ENCODE peak calls at places on chromosome 17, in six cellular contexts. I is upper lobe of left lung, N is body of pancreas, W is fibroblast of lung, J is psoas muscle, V is thoracic aorta. F is an unnamed sample. For H3K9me3, the result is how much of the 10 kb centered on the place peaks cover.

GRCh38 chr17:48905987-48906515 is 2.2 kb upstream of the UBE2Z start:
- DNase-seq in V (no peak), W (no peak), I (no peak), N (no peak), J (no peak), F (no peak)

GRCh38 chr17:41800601-41801373 is 11.0 kb downstream of the P3H4 start:
- DNase-seq in N (no peak), W (peak), I (peak), V (no peak), J (no peak), F (peak)

GRCh38 chr17:64459284-64459747 is 10.4 kb downstream of the MILR1 start:
- DNase-seq in W (peak), V (no peak), J (no peak), I (no peak), N (no peak), F (no peak)

GRCh38 chr17:63928172-63928666 is 3.9 kb downstream of the CD79B start:
- DNase-seq in I (no peak), J (no peak), V (no peak), W (no peak), N (no peak), F (no peak)

GRCh38 chr17:35972945-35973332 is 8.4 kb downstream of the CCL16 start:
- DNase-seq in W (no peak), I (no peak), N (no peak), V (no peak), J (no peak), F (no peak)

GRCh38 chr17:46876353-46876887 is 25.0 kb downstream of the WNT9B start:
- DNase-seq in J (no peak), W (no peak), I (no peak), V (no peak), N (peak), F (no peak)

GRCh38 chr17:48642843-48643696 is 16.9 kb upstream of the HOXB9 start:
- DNase-seq in I (no peak), J (no peak), W (no peak), N (no peak), V (no peak), F (no peak)

GRCh38 chr17:15291674-15292361 is 26.7 kb upstream of the PMP22 start:
- DNase-seq in I (peak), W (peak), N (no peak), J (no peak), V (no peak), F (no peak)

GRCh38 chr17:82019905-82020873 is 2.5 kb downstream of the CENPX start:
- DNase-seq in I (peak), V (no peak), J (peak), N (peak), W (peak), F (peak)

GRCh38 chr17:41602524-41602923 is 10.0 kb downstream of the KRT16 start:
- DNase-seq in W (no peak), N (no peak), V (no peak), I (no peak), J (no peak), F (no peak)

GRCh38 chr17:80899402-80900268 is 92.0 kb upstream of the CHMP6 start:
- DNase-seq in J (no peak), N (peak), W (no peak), V (no peak), I (peak), F (peak)

GRCh38 chr17:68906638-68907037 is 48.6 kb downstream of the ABCA8 start:
- DNase-seq in W (peak), J (no peak), N (peak), I (no peak), V (no peak), F (no peak)

GRCh38 chr17:9402590-9403199 is 172.9 kb downstream of the STX8 start:
- DNase-seq in N (peak), W (no peak), I (no peak), V (no peak), J (no peak), F (no peak)

GRCh38 chr17:28018439-28019070 is 23.9 kb upstream of the NLK start:
- DNase-seq in J (peak), N (peak), W (peak), V (no peak), I (peak), F (no peak)

GRCh38 chr17:273994-274832 is 78.4 kb downstream of the RPH3AL start:
- DNase-seq in V (no peak), I (peak), J (no peak), N (no peak), W (no peak), F (peak)

GRCh38 chr17:38584350-38584925 is 21.3 kb downstream of the SRCIN1 start:
- DNase-seq in W (peak), J (peak), I (peak), N (peak), V (no peak), F (peak)

GRCh38 chr17:14759325-14759724 is 458.4 kb downstream of the HS3ST3B1 start:
- DNase-seq in W (no peak), N (no peak), V (no peak), I (no peak), J (no peak), F (no peak)

GRCh38 chr17:50198026-50198669 is 3.3 kb downstream of the COL1A1 start:
- DNase-seq in I (peak), V (no peak), W (peak), N (peak), J (peak), F (no peak)

GRCh38 chr17:13311301-13311700 is 290.4 kb downstream of the HS3ST3A1 start:
- DNase-seq in J (no peak), I (no peak), W (peak), V (no peak), N (no peak), F (no peak)

GRCh38 chr17:31541559-31541958 is 150.1 kb downstream of the RAB11FIP4 start:
- DNase-seq in N (peak), I (no peak), J (no peak), V (no peak), W (no peak), F (no peak)

GRCh38 chr17:42704495-42705494 is 22.5 kb downstream of the CNTNAP1 start:
- DNase-seq in V (no peak), W (no peak), N (no peak), I (no peak), J (no peak), F (peak)

GRCh38 chr17:77645441-77646430 is 312.8 kb upstream of the TNRC6C start:
- DNase-seq in J (no peak), N (no peak), V (no peak), W (peak), I (peak), F (peak)

GRCh38 chr17:17837380-17837821 is 615 bp upstream of the SREBF1 start:
- DNase-seq in W (peak), N (peak), J (peak), I (peak), V (no peak), F (no peak)

GRCh38 chr17:49964539-49965521 is 4.2 kb upstream of the DLX4 start:
- DNase-seq in V (no peak), I (no peak), J (no peak), W (no peak), N (no peak), F (no peak)

GRCh38 chr17:73474370-73474988 is 162.7 kb upstream of the CDC42EP4 start:
- DNase-seq in V (peak), W (peak), I (peak), N (peak), J (peak), F (peak)

GRCh38 chr17:48052956-48053757 is 5.0 kb downstream of the NFE2L1 start:
- DNase-seq in I (peak), W (no peak), N (peak), V (peak), J (peak), F (peak)

GRCh38 chr17:29667969-29668368 is 45.3 kb upstream of the CORO6 start:
- DNase-seq in J (no peak), W (peak), I (no peak), N (no peak), V (no peak), F (no peak)

GRCh38 chr17:60664022-60664421 is 13.6 kb upstream of the BCAS3 start:
- DNase-seq in V (no peak), I (no peak), W (peak), N (no peak), J (no peak), F (no peak)

GRCh38 chr17:296382-296781 is 56.2 kb downstream of the RPH3AL start:
- DNase-seq in W (no peak), V (no peak), I (peak), N (no peak), J (no peak), F (peak)

GRCh38 chr17:63592797-63593196 is 7.9 kb upstream of the TACO1 start:
- DNase-seq in J (no peak), W (no peak), V (no peak), N (no peak), I (no peak), F (no peak)

GRCh38 chr17:45016823-45017222 is 34.6 kb downstream of the DCAKD start:
- DNase-seq in V (no peak), J (no peak), N (peak), I (no peak), W (no peak), F (no peak)
- TF ChIP-seq CTCF in V (no peak), J (no peak), N (peak), I (no peak), W (peak), F (no peak)

DNA sequence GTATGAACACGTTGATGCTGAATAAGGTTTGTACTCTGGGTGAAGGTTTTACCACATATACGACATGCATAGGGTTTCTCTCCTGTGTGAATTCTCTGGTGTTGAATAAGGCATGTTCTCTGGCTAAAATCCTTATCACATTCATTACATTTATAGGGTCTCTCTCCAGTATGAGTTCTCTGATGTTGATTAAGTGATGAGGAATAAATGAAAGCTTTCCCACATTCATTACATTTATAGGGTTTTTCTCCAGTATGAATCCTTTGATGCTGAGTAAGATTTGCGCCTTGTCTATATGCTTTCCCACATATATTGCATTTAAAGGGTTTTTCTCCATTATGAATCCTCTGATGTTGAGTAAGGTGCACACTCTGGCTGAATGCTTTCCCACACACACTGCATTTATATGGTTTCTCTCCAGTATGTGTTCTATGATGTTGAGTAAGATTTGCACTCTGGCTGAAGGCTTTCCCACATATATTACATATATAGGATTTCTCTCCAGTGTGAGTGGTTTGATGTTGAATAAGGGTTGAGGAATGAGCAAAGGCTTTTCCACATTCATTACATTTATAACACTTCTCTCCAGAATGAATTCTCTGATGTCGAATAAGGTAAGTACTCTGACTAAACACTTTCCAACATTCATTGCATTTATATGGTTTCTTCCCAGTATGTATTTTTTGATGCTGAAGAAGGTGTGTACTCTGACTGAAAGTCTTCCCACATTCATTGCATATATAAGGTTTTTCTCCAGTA is 16.9 kb downstream of the ZNF287 start:
- DNase-seq in J (no peak), I (no peak), V (no peak), N (no peak), W (no peak), F (no peak)
- H3K9me3 ChIP-seq in J (half or more), I (half or more), V (half or more), N (under half), W (under half), F (half or more)

DNA sequence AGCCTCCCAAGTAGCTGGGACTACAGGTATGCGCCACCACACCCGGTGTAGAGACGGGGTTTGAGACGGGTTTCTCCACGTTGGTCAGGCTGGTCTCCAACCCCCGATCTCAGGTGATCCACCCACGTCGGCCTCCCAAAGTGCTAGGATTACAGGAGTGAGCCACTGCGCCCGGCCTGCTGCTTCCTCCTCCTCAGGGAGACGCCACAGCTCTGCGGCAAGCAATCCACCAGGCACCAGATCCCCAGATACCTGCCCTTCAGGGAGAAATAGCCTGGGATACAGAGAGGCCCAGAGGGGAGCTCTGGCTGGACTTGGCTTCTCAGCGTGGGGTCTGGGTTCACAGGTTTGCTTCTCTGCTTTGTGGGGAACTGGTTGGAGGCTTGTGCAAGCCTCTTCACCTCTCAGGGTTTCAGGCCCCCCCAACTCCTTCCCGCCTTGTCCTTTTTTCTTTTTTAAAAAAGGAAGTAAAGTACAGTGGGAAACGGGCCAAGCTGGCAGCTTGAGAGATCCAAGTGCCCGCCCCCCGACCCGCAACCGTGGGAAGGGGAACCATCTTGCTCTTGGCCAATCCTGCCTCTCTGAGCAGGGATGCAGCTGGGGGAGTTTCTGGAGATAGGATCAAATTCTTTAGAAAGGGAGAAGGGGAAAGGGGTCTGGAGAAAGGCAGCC is 2.6 kb upstream of the SPHK1 start:
- DNase-seq in V (no peak), J (no peak), I (peak), W (peak), N (peak), F (no peak)
- H3K4me3 ChIP-seq in V (peak), J (no peak), I (no peak), W (no peak), N (no peak), F (peak)

GRCh38 chr17:7239091-7240027 is at the start of gene PHF23:
- DNase-seq in W (peak), I (peak), J (peak), N (peak), V (peak), F (peak)

GRCh38 chr17:7241047-7241733 is 1.1 kb downstream of the GABARAP start:
- DNase-seq in N (no peak), V (no peak), W (no peak), J (no peak), I (no peak), F (no peak)

GRCh38 chr17:7242717-7243576 is 698 bp upstream of the GABARAP start:
- DNase-seq in N (peak), J (peak), V (peak), I (peak), W (peak), F (peak)

GRCh38 chr17:7240375-7240774 is 1.1 kb upstream of the PHF23 start:
- DNase-seq in J (no peak), V (no peak), N (no peak), W (no peak), I (no peak), F (no peak)

DNA sequence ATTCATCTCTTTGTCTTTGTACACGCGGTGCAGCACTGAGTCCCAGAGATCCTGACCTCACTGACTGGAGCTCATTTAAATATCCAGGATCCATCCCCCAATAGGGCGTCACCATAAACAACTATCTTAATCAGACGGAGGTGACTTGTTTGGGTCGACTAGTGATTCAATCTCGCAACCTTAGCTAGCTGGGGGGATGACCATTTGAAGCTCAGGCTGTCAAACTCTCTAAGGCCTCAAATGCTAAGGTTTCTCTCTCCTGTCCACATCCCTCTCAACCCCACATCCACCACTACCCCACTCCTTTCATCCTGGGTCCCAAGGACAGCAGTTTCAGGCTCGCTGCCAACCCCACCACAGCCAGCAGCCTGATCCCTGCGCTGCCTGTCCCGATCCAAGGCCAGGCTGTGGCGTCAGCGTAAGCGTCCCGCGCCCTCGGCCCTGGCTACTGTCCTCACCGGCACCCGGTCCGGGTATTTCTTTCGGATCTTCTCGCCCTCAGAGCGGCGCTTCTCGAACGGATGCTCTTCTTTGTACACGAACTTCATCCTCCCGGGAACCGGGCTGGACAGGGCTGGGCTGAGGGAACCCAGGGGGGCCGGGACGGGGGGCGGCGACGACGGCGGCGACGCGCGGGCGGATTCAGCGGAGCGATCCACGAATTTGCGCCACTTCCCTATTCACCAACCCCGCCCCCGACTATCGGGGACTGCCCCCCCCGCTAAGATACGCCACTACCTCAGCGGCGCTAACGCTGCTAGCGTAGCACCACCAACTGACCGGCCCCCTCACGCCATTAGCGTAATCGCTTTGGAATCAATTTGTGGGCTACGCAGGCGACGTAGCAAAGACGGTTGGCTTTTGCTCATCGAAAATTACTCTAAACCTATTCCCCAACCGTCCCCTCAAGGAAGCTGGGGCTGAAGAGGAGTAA is at the start of gene GABARAP:
- DNase-seq in W (peak), V (peak), I (peak), J (peak), N (peak), F (peak)
- TF ChIP-seq CTCF in W (no peak), V (no peak), I (no peak), J (no peak), N (no peak), F (no peak)

GRCh38 chr17:83036193-83036592 is 43.2 kb upstream of the METRNL start:
- DNase-seq in N (no peak), I (no peak), W (no peak), V (no peak), J (no peak), F (peak)

GRCh38 chr17:83036666-83037065 is 42.7 kb upstream of the METRNL start:
- DNase-seq in I (no peak), W (no peak), V (no peak), J (no peak), N (no peak), F (peak)

GRCh38 chr17:83042522-83043158 is 36.8 kb upstream of the METRNL start:
- DNase-seq in J (no peak), W (no peak), I (no peak), N (no peak), V (no peak), F (no peak)

GRCh38 chr17:83037084-83037950 is 42.1 kb upstream of the METRNL start:
- DNase-seq in W (no peak), V (no peak), N (no peak), I (no peak), J (no peak), F (peak)

GRCh38 chr17:83041305-83041704 is 38.1 kb upstream of the METRNL start:
- DNase-seq in V (no peak), N (no peak), J (no peak), I (no peak), W (peak), F (no peak)
- H3K9me3 ChIP-seq in V (under half), N (under half), J (under half), I (under half), W (under half), F (under half)

DNA sequence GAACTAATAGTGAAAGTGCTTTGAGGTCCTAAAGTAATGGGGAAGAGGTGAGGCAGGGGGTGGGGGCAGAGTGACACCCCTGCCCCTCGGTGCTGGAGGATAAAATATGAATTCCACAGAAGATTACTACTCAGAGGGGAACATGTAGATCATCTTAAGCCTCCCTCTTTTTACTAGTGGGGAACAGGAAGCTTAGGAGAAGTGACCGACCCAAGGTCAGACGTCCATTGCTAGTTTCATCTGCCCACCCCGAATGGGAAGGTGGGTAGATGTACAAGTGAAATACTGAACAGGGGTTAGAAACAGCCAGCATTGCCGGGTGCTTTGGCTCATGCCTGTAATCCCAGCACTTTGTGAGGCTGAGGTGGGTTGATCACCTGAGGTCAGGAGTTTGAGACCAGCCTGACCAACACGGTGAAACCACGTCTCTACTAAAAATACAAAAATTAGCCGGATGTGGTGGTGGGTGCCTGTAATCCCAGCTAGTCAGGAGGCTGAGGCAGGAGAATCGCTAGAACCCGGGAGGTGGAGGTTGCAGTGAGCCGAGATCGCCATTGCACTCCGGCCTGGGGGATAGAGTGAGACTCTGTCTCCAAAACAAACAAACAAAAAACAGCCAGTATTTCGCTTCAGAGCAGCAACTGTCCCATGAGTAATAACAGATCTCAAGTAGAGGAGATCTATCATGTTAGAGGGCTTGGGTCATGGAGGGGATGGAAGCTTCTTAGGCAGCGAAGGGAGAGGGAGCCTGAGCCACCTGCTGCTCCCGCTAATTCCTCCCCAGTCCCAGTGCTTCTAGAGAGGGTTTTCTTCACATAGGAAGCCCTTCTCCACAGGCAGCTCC is 1.2 kb upstream of the NR1D1 start:
- DNase-seq in V (no peak), J (no peak), I (no peak), W (no peak), N (no peak), F (no peak)
- H3K4me3 ChIP-seq in V (peak), J (peak), I (no peak), W (peak), N (no peak), F (peak)

F was measured in upper lobe of right lung.